ENCODE peak calls at places on chromosomes 2 and 18, in six cellular contexts. Y is GM12892, G is K562, U is H1, H is HepG2, X is GM12878. D is an unnamed sample.

GRCh38 chr2:168174761-168175160 is 72.6 kb downstream of the STK39 start:
- DNase-seq in U (no peak), H (no peak), G (no peak), X (no peak), Y (no peak), D (no peak)

GRCh38 chr2:198117397-198118041 is 313.1 kb downstream of the PLCL1 start:
- DNase-seq in X (no peak), G (no peak), H (no peak), U (no peak), Y (no peak), D (no peak)

GRCh38 chr2:212843409-212844199 is 305.0 kb upstream of the ERBB4 start:
- DNase-seq in U (no peak), G (no peak), X (no peak), Y (no peak), H (no peak), D (no peak)

GRCh38 chr2:102592601-102593000 is 26.8 kb upstream of the SLC9A2 start:
- DNase-seq in H (no peak), U (no peak), X (no peak), Y (no peak), G (peak), D (no peak)

GRCh38 chr18:76859474-76860339 is 37.4 kb downstream of the ZNF236 start:
- DNase-seq in H (no peak), X (peak), U (no peak), Y (no peak), G (no peak), D (no peak)

GRCh38 chr2:217535940-217536339 is 466.9 kb downstream of the TNS1 start:
- DNase-seq in X (no peak), Y (no peak), G (no peak), U (no peak), H (no peak), D (no peak)

GRCh38 chr2:220703279-220703678 is 868.8 kb downstream of the EPHA4 start:
- DNase-seq in H (no peak), Y (no peak), G (no peak), U (no peak), X (no peak), D (no peak)

GRCh38 chr2:86790828-86791561 is at the start of gene CD8A:
- DNase-seq in G (no peak), U (no peak), H (no peak), X (no peak), Y (no peak), D (peak)

GRCh38 chr18:73101977-73102376 is 234.2 kb upstream of the NETO1 start:
- DNase-seq in X (no peak), G (no peak), H (no peak), U (no peak), Y (no peak), D (no peak)

GRCh38 chr2:69780907-69781306 is 39.0 kb downstream of the ANXA4 start:
- DNase-seq in H (peak), G (no peak), X (no peak), U (no peak), Y (no peak), D (no peak)

GRCh38 chr2:240557808-240558207 is at the start of gene ANKMY1:
- DNase-seq in H (no peak), X (no peak), U (no peak), G (no peak), Y (peak), D (peak)

GRCh38 chr2:203018181-203018580 is 3.5 kb downstream of the NBEAL1 start:
- DNase-seq in Y (no peak), G (no peak), X (peak), U (no peak), H (peak), D (no peak)

GRCh38 chr2:85164145-85164559 is 31.0 kb downstream of the TCF7L1 start:
- DNase-seq in G (no peak), U (no peak), Y (no peak), X (no peak), H (peak), D (no peak)

GRCh38 chr2:191280304-191280703 is 35.1 kb downstream of the MYO1B start:
- DNase-seq in X (no peak), U (peak), G (no peak), Y (no peak), H (no peak), D (no peak)

GRCh38 chr2:241858206-241859016 is at the start of gene PDCD1:
- DNase-seq in G (peak), H (peak), Y (peak), X (no peak), U (no peak), D (peak)

GRCh38 chr2:99611034-99611433 is 121.2 kb upstream of the REV1 start:
- DNase-seq in H (no peak), G (no peak), X (no peak), U (no peak), Y (no peak), D (no peak)

GRCh38 chr2:60858897-60859311 is 22.5 kb upstream of the REL start:
- DNase-seq in U (no peak), G (no peak), X (no peak), Y (no peak), H (peak), D (no peak)

GRCh38 chr18:59881728-59882685 is 17.8 kb upstream of the PMAIP1 start:
- DNase-seq in Y (no peak), X (no peak), G (peak), H (peak), U (no peak), D (no peak)

GRCh38 chr2:241859436-241860183 is 916 bp upstream of the PDCD1 start:
- DNase-seq in Y (peak), H (no peak), G (peak), X (no peak), U (no peak), D (peak)

GRCh38 chr2:208619993-208620392 is 213.4 kb downstream of the PTH2R start:
- DNase-seq in Y (no peak), G (no peak), U (no peak), H (no peak), X (no peak), D (no peak)

GRCh38 chr2:111624401-111625156 is 259.4 kb downstream of the ANAPC1 start:
- DNase-seq in G (no peak), U (no peak), X (no peak), Y (no peak), H (peak), D (no peak)

GRCh38 chr2:10266133-10266620 is 36.5 kb upstream of the HPCAL1 start:
- DNase-seq in Y (no peak), U (no peak), H (no peak), G (no peak), X (no peak), D (no peak)

GRCh38 chr2:105576440-105577241 is 168.1 kb upstream of the NCK2 start:
- DNase-seq in Y (no peak), X (no peak), G (peak), U (no peak), H (peak), D (no peak)

GRCh38 chr2:39013871-39014270 is 107.0 kb downstream of the SOS1 start:
- DNase-seq in G (no peak), U (no peak), Y (no peak), X (no peak), H (no peak), D (no peak)

GRCh38 chr2:240815761-240816583 is 4.0 kb downstream of the KIF1A start:
- DNase-seq in H (no peak), X (no peak), Y (no peak), U (no peak), G (no peak), D (no peak)

GRCh38 chr2:225766431-225766830 is 366.9 kb downstream of the NYAP2 start:
- DNase-seq in U (no peak), H (no peak), G (no peak), X (no peak), Y (no peak), D (no peak)

GRCh38 chr2:219638217-219638947 is 11.0 kb downstream of the SLC4A3 start:
- DNase-seq in Y (no peak), X (no peak), U (no peak), G (no peak), H (peak), D (no peak)

GRCh38 chr18:55401638-55402191 is 186.3 kb downstream of the TCF4 start:
- DNase-seq in X (no peak), H (peak), G (no peak), Y (no peak), U (no peak), D (no peak)

GRCh38 chr2:102615620-102616436 is 3.5 kb upstream of the SLC9A2 start:
- DNase-seq in G (peak), H (peak), Y (peak), U (no peak), X (no peak), D (peak)

GRCh38 chr18:22318745-22319407 is 98.8 kb downstream of the CTAGE1 start:
- DNase-seq in Y (no peak), G (no peak), U (no peak), H (no peak), X (no peak), D (no peak)

GRCh38 chr2:62263076-62263475 is 67.2 kb downstream of the B3GNT2 start:
- DNase-seq in Y (no peak), H (no peak), X (no peak), U (no peak), G (no peak), D (no peak)
- TF ChIP-seq POLR2A in Y (no peak), H (no peak), X (no peak), U (no peak), G (no peak), D (no peak)

GRCh38 chr2:144705328-144706245 is 185.7 kb upstream of the ZEB2 start:
- DNase-seq in Y (no peak), H (no peak), U (no peak), G (no peak), X (no peak), D (no peak)
- TF ChIP-seq TAF1 in Y (no peak), H (no peak), U (no peak), G (no peak), X (no peak), D (no peak)

GRCh38 chr18:3653859-3654441 is 204.0 kb downstream of the TGIF1 start:
- DNase-seq in U (no peak), Y (no peak), G (peak), X (no peak), H (no peak), D (no peak)
- TF ChIP-seq POLR2A in U (no peak), Y (no peak), G (no peak), X (no peak), H (peak), D (no peak)

GRCh38 chr18:37565138-37565984 is at the start of gene CELF4:
- DNase-seq in U (no peak), Y (no peak), X (no peak), G (no peak), H (no peak), D (no peak)
- TF ChIP-seq TAF1 in U (no peak), Y (no peak), X (no peak), G (no peak), H (no peak), D (no peak)

GRCh38 chr2:55232084-55232862 is at the start of the genes CLHC1 and RPS27A:
- DNase-seq in G (peak), X (peak), U (peak), H (peak), Y (peak), D (peak)
- TF ChIP-seq POLR2A in G (peak), X (peak), U (peak), H (peak), Y (peak), D (peak)

DNA sequence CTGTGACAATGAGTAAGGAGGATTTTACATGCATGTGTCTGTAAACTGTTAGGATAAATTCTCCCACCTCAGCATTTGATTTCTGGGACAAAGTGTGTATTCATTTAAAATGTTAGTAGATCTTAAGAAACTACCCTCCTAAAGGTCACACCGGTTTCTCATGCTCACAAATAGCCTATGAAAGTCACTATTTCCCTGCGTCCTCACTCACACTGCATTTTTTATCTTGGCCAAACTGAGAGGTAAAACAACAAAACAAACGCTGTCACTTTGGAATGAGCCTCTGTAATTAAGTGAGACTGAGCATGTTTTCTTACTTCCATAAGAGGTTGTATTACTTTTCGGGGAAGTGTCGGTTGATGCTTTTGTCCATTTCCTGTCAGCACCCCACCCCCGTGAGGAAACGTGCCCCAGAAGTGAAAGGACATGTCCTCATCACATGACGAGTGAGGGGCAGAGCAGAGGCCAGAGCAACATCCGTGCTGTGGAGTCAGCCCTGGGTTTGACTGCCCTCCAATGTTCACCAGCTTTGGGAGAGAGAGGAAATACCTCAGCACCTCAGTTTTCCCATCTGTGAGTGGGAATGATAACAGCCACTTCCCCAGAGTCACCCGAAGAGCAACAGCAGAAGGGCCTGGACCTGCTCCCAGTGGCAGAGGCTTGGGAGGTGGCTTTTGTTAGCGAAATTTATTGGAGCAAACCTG is 3.1 kb downstream of the GYPC start:
- DNase-seq in G (peak), Y (no peak), H (no peak), U (no peak), X (peak), D (no peak)
- TF ChIP-seq TAF1 in G (no peak), Y (no peak), H (no peak), U (no peak), X (no peak), D (no peak)